ENCODE peak calls at places on chromosome 6, in nine cellular contexts. D, K, H, U, C, Q, Y, V and T are unnamed samples.

GRCh38 chr6:106167105-106167814 is 81.1 kb downstream of the PRDM1 start:
- DNase-seq in D (no peak), K (no peak), H (no peak), U (peak), C (no peak), Q (no peak), Y (no peak), V (no peak), T (no peak)

GRCh38 chr6:138031850-138032249 is 75.4 kb downstream of the PERP start:
- DNase-seq in D (no peak), K (no peak), H (no peak), U (no peak), C (no peak), Q (no peak), Y (no peak), V (no peak), T (no peak)

GRCh38 chr6:126535585-126535984 is 195.7 kb downstream of the CENPW start:
- DNase-seq in D (no peak), K (no peak), H (no peak), U (no peak), C (no peak), Q (peak), Y (no peak), V (no peak), T (no peak)

GRCh38 chr6:149218471-149218870 is 99.0 kb upstream of the TAB2 start:
- DNase-seq in D (no peak), K (no peak), H (no peak), U (no peak), C (no peak), Q (no peak), Y (no peak), V (no peak), T (no peak)

GRCh38 chr6:25138697-25139051 is 140.5 kb upstream of the CARMIL1 start:
- DNase-seq in D (no peak), K (no peak), H (no peak), U (peak), C (no peak), Q (peak), Y (no peak), V (peak), T (peak)

GRCh38 chr6:3309391-3310050 is 50.8 kb downstream of the PSMG4 start:
- DNase-seq in D (no peak), K (no peak), H (no peak), U (no peak), C (no peak), Q (no peak), Y (no peak), V (no peak), T (peak)

GRCh38 chr6:134368670-134369069 is 50.8 kb upstream of the SGK1 start:
- DNase-seq in D (no peak), K (no peak), H (no peak), U (no peak), C (no peak), Q (no peak), Y (no peak), V (no peak), T (no peak)

GRCh38 chr6:80541186-80541585 is 434.7 kb downstream of the BCKDHB start:
- DNase-seq in D (peak), K (no peak), H (no peak), U (no peak), C (no peak), Q (peak), Y (peak), V (peak), T (peak)

GRCh38 chr6:121093928-121094327 is 240.4 kb downstream of the TBC1D32 start:
- DNase-seq in D (no peak), K (peak), H (no peak), U (no peak), C (no peak), Q (peak), Y (no peak), V (peak), T (peak)

GRCh38 chr6:170031096-170031471 is 259.8 kb downstream of the DLL1 start:
- DNase-seq in D (no peak), K (peak), H (no peak), U (no peak), C (no peak), Q (peak), Y (no peak), V (no peak), T (no peak)

GRCh38 chr6:129853996-129854711 is 7.0 kb downstream of the TMEM244 start:
- DNase-seq in D (peak), K (peak), H (no peak), U (no peak), C (no peak), Q (peak), Y (no peak), V (peak), T (peak)

GRCh38 chr6:108921547-108922331 is 73.5 kb downstream of the ARMC2 start:
- DNase-seq in D (no peak), K (no peak), H (no peak), U (no peak), C (no peak), Q (peak), Y (no peak), V (peak), T (peak)

GRCh38 chr6:62229231-62229630 is 56.8 kb downstream of the KHDRBS2 start:
- DNase-seq in D (no peak), K (no peak), H (no peak), U (no peak), C (no peak), Q (no peak), Y (no peak), V (no peak), T (no peak)

GRCh38 chr6:137927777-137928218 is 60.7 kb downstream of the TNFAIP3 start:
- DNase-seq in D (no peak), K (peak), H (peak), U (peak), C (no peak), Q (peak), Y (no peak), V (peak), T (no peak)

GRCh38 chr6:14278436-14278835 is 160.9 kb downstream of the CD83 start:
- DNase-seq in D (no peak), K (no peak), H (no peak), U (peak), C (no peak), Q (no peak), Y (no peak), V (no peak), T (no peak)

GRCh38 chr6:13406051-13406477 is 77.7 kb upstream of the TBC1D7 start:
- DNase-seq in D (no peak), K (no peak), H (no peak), U (no peak), C (no peak), Q (no peak), Y (no peak), V (no peak), T (no peak)

GRCh38 chr6:167898673-167899311 is 72.1 kb downstream of the AFDN start:
- DNase-seq in D (no peak), K (peak), H (no peak), U (peak), C (peak), Q (peak), Y (no peak), V (peak), T (peak)

GRCh38 chr6:125316621-125317020 is 14.9 kb upstream of the HDDC2 start:
- DNase-seq in D (no peak), K (no peak), H (no peak), U (no peak), C (no peak), Q (no peak), Y (no peak), V (no peak), T (no peak)

GRCh38 chr6:131199568-131200272 is 64.5 kb downstream of the AKAP7 start:
- DNase-seq in D (peak), K (peak), H (peak), U (peak), C (peak), Q (peak), Y (no peak), V (peak), T (peak)

GRCh38 chr6:168216741-168217140 is 102.8 kb downstream of the DACT2 start:
- DNase-seq in D (no peak), K (no peak), H (no peak), U (no peak), C (no peak), Q (no peak), Y (no peak), V (no peak), T (no peak)

DNA sequence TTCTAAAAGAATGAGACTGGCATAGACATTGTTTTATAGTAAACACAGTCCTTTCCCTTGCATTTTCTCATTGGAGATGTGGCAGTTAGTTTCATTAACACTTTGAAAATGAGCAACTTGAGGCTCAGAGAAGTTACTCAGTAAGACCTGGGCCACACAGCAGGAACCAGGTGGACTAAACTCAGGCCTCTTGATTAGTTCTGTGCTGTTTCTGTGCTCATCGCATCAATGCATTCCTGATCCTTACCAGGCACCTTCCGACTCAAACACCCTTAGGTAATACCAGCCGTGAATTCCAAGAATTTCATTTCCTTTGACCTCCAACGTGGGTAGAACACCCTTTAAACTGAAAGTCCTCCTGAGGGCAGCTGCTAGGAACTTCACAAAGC is 362.8 kb downstream of the ESR1 start:
- DNase-seq in D (no peak), K (no peak), H (no peak), U (no peak), C (peak), Q (no peak), Y (no peak), V (no peak), T (no peak)
- H3K4me3 ChIP-seq in D (no peak), K (no peak), H (no peak), U (no peak), C (no peak), Q (no peak), Y (no peak), V (no peak), T (no peak)

GRCh38 chr6:75600694-75601265 is 900 bp upstream of the SENP6 start:
- DNase-seq in D (no peak), K (peak), H (no peak), U (no peak), C (no peak), Q (peak), Y (no peak), V (no peak), T (no peak)
- H2AFZ ChIP-seq in D (peak), K (no peak), H (peak), U (peak), C (peak), Q (peak), Y (peak), V (no peak), T (peak)

DNA sequence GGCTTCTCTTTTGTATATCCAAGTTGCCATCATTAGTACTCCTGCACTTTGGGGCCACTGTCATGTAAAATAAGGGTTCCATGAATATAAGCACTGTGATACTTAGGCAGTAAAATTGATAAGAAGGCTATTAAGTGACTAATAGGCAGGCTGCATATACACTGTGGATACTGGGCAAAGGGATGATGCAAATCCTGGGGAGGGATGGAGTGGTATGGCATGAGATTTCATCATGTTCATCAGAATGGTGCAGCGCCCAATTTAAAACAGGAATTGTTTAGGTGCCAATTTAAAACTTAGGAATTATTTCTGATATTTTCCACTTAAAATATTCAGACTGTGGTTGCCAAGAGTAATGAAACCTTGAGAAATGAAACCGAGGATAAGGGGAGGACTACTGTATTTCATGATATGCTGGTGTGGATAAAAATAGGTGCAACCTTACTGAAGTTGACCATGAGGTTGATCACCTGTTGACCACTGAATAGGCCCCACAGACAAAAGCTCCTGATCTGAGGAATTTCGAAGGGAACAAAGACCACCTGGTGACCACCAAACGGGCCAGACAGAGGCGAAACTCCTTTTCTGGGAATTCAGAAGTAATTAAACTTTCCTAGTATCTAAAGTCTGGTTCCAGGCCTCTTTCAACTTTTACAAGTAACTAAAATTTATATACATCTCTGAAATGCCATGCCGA is 4.9 kb upstream of the TRIM39 start:
- DNase-seq in D (no peak), K (peak), H (no peak), U (no peak), C (peak), Q (peak), Y (no peak), V (peak), T (peak)
- H3K4me3 ChIP-seq in D (no peak), K (peak), H (no peak), U (no peak), C (peak), Q (no peak), Y (no peak), V (no peak), T (peak)

DNA sequence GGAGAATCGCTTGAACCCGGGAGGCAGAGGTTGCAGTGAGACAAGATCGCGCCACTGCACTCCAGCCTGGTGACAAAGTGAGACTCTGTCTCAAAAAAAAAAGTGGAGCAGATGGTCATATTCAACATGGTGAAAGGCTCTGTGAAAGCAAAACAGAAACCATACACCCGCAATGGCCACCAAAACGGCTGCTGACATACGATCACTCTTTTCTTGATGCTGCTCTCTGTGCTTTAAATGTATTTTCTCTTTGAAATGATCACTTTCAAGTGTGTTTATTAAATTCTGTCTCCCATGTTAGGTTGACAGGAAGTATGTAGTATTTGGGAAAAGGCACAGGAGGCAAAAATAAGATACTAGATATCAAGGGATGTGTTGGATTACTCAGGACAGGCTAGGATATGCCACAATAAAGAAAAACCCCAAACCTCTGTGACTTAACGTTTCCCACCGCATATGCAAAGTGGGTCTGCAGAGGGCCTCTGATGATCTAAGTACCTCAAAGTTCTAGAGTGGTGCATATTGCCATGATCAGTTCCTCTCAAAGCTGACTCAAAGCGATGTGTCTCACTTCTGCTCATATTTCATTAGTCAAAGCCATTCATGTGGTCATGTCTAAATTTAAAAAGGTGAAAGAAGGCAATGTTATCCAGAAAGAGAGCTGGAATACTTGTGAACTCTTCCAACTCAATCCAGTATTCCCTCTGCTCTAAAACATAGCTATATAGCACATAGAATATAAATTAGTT is 155.1 kb upstream of the SOX4 start:
- DNase-seq in D (no peak), K (no peak), H (peak), U (peak), C (no peak), Q (no peak), Y (no peak), V (no peak), T (no peak)
- H2AFZ ChIP-seq in D (no peak), K (no peak), H (no peak), U (peak), C (no peak), Q (no peak), Y (no peak), V (no peak), T (no peak)

GRCh38 chr6:34239240-34239825 is 2.7 kb downstream of the HMGA1 start:
- DNase-seq in D (no peak), K (no peak), H (no peak), U (no peak), C (no peak), Q (no peak), Y (no peak), V (no peak), T (no peak)
- H3K4me3 ChIP-seq in D (peak), K (peak), H (peak), U (peak), C (peak), Q (peak), Y (peak), V (no peak), T (peak)